ENCODE peak calls at places on chromosomes 5 and 9, in seven cellular contexts. E, C, L, A, B, M and J are unnamed samples. For H3K27me3 and H3K36me3, the result is how much of the 10 kb centered on the place peaks cover.

GRCh38 chr5:80931423-80931822 is 28.7 kb upstream of the RASGRF2 start:
- DNase-seq in E (no peak), C (no peak), L (no peak), A (no peak), B (no peak), M (no peak), J (no peak)

GRCh38 chr9:72363908-72364678 is 915 bp downstream of the ZFAND5 start:
- DNase-seq in E (peak), C (peak), L (peak), A (peak), B (peak), M (peak), J (peak)

GRCh38 chr9:78296208-78296892 is 575 bp upstream of the PSAT1 start:
- DNase-seq in E (peak), C (peak), L (peak), A (peak), B (peak), M (peak), J (peak)

GRCh38 chr5:142248853-142249462 is 75.9 kb downstream of the SPRY4 start:
- DNase-seq in E (peak), C (no peak), L (no peak), A (peak), B (peak), M (peak), J (peak)

GRCh38 chr9:5450360-5451051 is at the start of gene CD274:
- DNase-seq in E (peak), C (peak), L (peak), A (peak), B (peak), M (peak), J (peak)

GRCh38 chr5:35742006-35742405 is 114.7 kb upstream of the IL7R start:
- DNase-seq in E (no peak), C (no peak), L (no peak), A (no peak), B (no peak), M (no peak), J (no peak)

GRCh38 chr5:68911840-68912690 is 181.7 kb upstream of the SLC30A5 start:
- DNase-seq in E (no peak), C (no peak), L (no peak), A (no peak), B (no peak), M (peak), J (peak)

GRCh38 chr5:41097642-41098041 is 26.5 kb upstream of the MROH2B start:
- DNase-seq in E (no peak), C (no peak), L (no peak), A (no peak), B (no peak), M (no peak), J (peak)

GRCh38 chr9:4576448-4576847 is 85.6 kb upstream of the PLPP6 start:
- DNase-seq in E (no peak), C (no peak), L (no peak), A (no peak), B (no peak), M (no peak), J (no peak)

GRCh38 chr5:168301593-168302388 is 10.3 kb downstream of the WWC1 start:
- DNase-seq in E (no peak), C (no peak), L (no peak), A (peak), B (no peak), M (peak), J (peak)

GRCh38 chr9:107807183-107807582 is 317.6 kb upstream of the KLF4 start:
- DNase-seq in E (no peak), C (no peak), L (no peak), A (no peak), B (no peak), M (peak), J (peak)

GRCh38 chr5:6399978-6400910 is 21.9 kb upstream of the MED10 start:
- DNase-seq in E (no peak), C (no peak), L (no peak), A (no peak), B (no peak), M (peak), J (peak)

GRCh38 chr5:144048254-144048856 is 122.1 kb downstream of the YIPF5 start:
- DNase-seq in E (no peak), C (no peak), L (no peak), A (no peak), B (no peak), M (peak), J (no peak)

GRCh38 chr9:87862536-87863268 is 20.0 kb upstream of the SPATA31E1 start:
- DNase-seq in E (no peak), C (no peak), L (no peak), A (no peak), B (no peak), M (peak), J (peak)

GRCh38 chr5:109083937-109084336 is 325.8 kb downstream of the PJA2 start:
- DNase-seq in E (no peak), C (no peak), L (no peak), A (no peak), B (no peak), M (no peak), J (peak)

GRCh38 chr9:128250839-128251558 is 24.8 kb downstream of the GOLGA2 start:
- DNase-seq in E (peak), C (no peak), L (no peak), A (no peak), B (no peak), M (no peak), J (no peak)

GRCh38 chr9:114507726-114508125 is 2.5 kb upstream of the WHRN start:
- DNase-seq in E (peak), C (no peak), L (no peak), A (no peak), B (no peak), M (no peak), J (peak)

GRCh38 chr5:90606539-90606938 is 47.9 kb downstream of the ADGRV1 start:
- DNase-seq in E (peak), C (no peak), L (no peak), A (no peak), B (no peak), M (no peak), J (peak)
- TF ChIP-seq CTCF in E (peak), C (peak), L (no peak), A (no peak), B (peak), M (no peak), J (peak)

GRCh38 chr9:84708400-84708799 is 38.9 kb downstream of the NTRK2 start:
- DNase-seq in E (peak), C (no peak), L (no peak), A (no peak), B (no peak), M (no peak), J (no peak)
- H3K27me3 ChIP-seq in E (under half), C (under half), L (under half), A (under half), B (under half), M (under half), J (under half)

GRCh38 chr5:65588694-65589093 is 25.6 kb downstream of the PPWD1 start:
- DNase-seq in E (no peak), C (no peak), L (no peak), A (no peak), B (no peak), M (no peak), J (no peak)
- H3K36me3 ChIP-seq in E (under half), C (under half), L (under half), A (under half), B (half or more), M (under half), J (under half)

DNA sequence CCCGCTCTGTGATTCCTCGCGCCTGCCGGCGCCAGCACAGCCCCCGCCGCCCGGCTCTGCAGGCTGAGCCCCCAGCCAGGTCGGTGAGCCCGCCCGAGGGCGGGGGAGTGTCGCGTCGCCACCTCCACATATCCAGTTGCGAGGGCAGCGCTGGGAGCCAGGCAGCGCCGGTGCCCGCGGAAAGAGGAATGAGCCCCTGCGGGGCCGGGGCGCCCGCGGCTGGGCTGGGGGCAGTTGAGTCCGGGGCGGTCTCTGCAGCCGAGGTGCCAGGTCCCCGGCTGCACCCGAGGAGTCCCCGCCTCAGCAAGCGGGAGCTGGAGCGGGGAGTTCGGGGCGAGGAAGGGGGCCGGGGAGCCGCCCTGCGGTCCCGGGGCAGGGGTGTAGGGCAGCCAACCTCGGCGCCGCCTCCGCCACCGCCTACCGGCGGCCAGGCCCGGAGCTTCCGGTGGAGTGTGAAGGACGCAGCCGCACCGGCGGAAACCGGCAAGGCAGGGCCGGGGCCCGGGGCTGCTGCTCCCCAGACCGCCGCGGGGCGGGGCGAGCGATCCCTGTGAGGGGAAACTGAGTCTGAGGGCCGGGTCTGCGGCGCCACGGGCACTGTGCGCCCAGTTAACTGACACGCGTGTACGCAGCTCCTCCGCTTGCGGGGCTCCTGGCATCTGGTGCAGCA is 2.3 kb upstream of the TRAF1 start:
- DNase-seq in E (peak), C (peak), L (peak), A (peak), B (peak), M (peak), J (no peak)
- TF ChIP-seq CTCF in E (no peak), C (no peak), L (no peak), A (no peak), B (peak), M (peak), J (no peak)

DNA sequence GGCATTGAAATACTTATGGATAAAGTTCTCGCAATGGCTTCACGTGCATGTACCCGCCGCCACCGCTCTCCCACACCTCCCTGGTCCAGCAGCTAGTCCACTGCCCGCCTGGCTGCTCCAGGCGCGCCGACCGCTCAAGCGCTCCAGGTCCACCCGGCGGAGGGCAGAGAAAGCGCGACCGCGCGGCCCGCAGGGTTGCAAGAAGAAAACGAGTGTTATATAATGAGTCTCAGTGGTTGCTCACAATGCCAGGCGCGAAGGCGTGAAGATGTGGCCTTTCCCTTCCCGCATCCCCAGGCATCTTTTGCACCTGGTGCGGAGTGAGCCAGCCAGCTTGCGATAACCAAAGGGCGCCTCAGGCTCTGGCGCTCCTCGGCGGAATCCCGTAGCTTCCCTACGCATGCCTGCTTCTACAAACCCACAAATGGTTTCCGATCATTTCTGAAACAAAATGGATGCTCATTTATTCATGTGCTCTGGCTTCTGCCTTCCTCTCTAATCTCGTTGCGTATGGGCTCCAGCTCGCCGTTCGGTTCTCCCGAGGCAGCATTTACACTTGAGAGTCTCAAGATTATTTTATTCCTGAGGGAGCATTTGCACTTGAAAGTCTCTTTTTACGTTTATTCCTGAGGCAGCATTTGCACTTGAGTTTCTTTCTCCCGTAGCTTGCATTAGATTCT is 25.7 kb downstream of the CDKN2A start:
- DNase-seq in E (peak), C (no peak), L (no peak), A (no peak), B (no peak), M (no peak), J (no peak)
- H3K27me3 ChIP-seq in E (half or more), C (under half), L (under half), A (under half), B (half or more), M (half or more), J (under half)

GRCh38 chr9:111399772-111400563 is 69.9 kb upstream of the OR2K2 start:
- DNase-seq in E (peak), C (peak), L (no peak), A (no peak), B (no peak), M (no peak), J (peak)
- H3K36me3 ChIP-seq in E (under half), C (under half), L (under half), A (under half), B (half or more), M (under half), J (under half)

GRCh38 chr9:14072850-14073249 is 241.1 kb downstream of the NFIB start:
- DNase-seq in E (no peak), C (no peak), L (no peak), A (no peak), B (no peak), M (no peak), J (no peak)

GRCh38 chr9:14071484-14071883 is 242.5 kb downstream of the NFIB start:
- DNase-seq in E (no peak), C (no peak), L (no peak), A (no peak), B (no peak), M (no peak), J (no peak)

GRCh38 chr9:14066032-14066431 is 247.9 kb downstream of the NFIB start:
- DNase-seq in E (no peak), C (no peak), L (no peak), A (no peak), B (no peak), M (no peak), J (no peak)

GRCh38 chr9:14066815-14067214 is 247.1 kb downstream of the NFIB start:
- DNase-seq in E (no peak), C (no peak), L (no peak), A (no peak), B (no peak), M (no peak), J (peak)

GRCh38 chr9:14068690-14069089 is 245.3 kb downstream of the NFIB start:
- DNase-seq in E (no peak), C (no peak), L (no peak), A (no peak), B (no peak), M (no peak), J (no peak)
- TF ChIP-seq CTCF in E (no peak), C (no peak), L (no peak), A (no peak), B (no peak), M (no peak), J (no peak)

DNA sequence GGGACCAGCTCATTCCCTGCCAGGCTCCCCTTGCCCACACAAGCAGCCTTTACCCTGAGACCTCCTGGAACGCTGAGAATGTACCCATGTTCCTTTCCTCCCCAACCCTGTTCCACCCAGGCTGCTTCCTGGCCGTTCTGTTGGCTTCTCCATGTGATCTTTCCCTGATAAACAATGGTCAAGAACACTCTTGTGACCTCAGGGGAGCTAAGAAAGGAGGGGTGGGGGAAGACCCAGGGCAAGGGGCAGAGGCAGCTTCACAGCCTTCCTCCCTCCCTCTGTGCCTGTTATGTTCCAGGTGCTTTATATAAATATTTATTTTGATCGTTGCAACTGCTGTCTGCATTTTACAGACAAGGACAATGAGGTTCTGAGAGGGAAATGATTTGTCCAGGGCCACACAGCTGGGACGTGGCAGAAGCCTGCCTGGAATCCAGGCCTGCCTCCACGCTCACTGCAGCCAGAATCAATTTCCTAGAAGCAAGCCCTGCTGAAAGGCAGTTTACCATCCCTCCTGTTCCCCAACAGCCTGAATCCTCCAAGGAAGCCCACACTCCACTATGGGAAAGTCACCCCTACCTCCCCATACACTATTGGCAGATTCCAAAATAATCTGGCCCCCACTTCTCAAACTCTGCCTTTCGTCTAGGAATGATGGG is 3.9 kb downstream of the SHROOM1 start:
- DNase-seq in E (no peak), C (no peak), L (no peak), A (no peak), B (no peak), M (no peak), J (no peak)
- H3K27me3 ChIP-seq in E (half or more), C (under half), L (under half), A (under half), B (under half), M (under half), J (under half)